ENCODE peak calls at places on chromosomes 2 and 18, in five cellular contexts. S, W, J, P and M are unnamed samples.

GRCh38 chr18:35038881-35039491 is 2.2 kb upstream of the MAPRE2 start:
- DNase-seq in S (no peak), W (no peak), J (no peak), P (no peak), M (no peak)

GRCh38 chr18:68244786-68245185 is 470.1 kb downstream of the TMX3 start:
- DNase-seq in S (no peak), W (no peak), J (no peak), P (no peak), M (no peak)

GRCh38 chr2:239946570-239947311 is 78.4 kb downstream of the NDUFA10 start:
- DNase-seq in S (no peak), W (no peak), J (no peak), P (peak; percentile 37), M (no peak)

GRCh38 chr2:119208791-119209203 is 14.8 kb upstream of the STEAP3 start:
- DNase-seq in S (no peak), W (no peak), J (no peak), P (no peak), M (no peak)

GRCh38 chr2:7899241-7899640 is 782.6 kb upstream of the ID2 start:
- DNase-seq in S (no peak), W (no peak), J (no peak), P (no peak), M (no peak)

GRCh38 chr2:239675856-239676715 is 275.3 kb upstream of the HDAC4 start:
- DNase-seq in S (peak; percentile 36), W (no peak), J (no peak), P (peak; percentile 48), M (no peak)

GRCh38 chr2:241180495-241180894 is 8.0 kb upstream of the ANO7 start:
- DNase-seq in S (no peak), W (no peak), J (no peak), P (no peak), M (no peak)

GRCh38 chr18:47594063-47594462 is 336.4 kb downstream of the SMAD2 start:
- DNase-seq in S (no peak), W (no peak), J (no peak), P (no peak), M (no peak)

GRCh38 chr2:187580462-187581124 is 26.4 kb upstream of the TFPI start:
- DNase-seq in S (no peak), W (no peak), J (no peak), P (no peak), M (peak; percentile 66)

GRCh38 chr2:25386662-25387478 is 45.1 kb upstream of the DNMT3A start:
- DNase-seq in S (no peak), W (no peak), J (no peak), P (no peak), M (no peak)

GRCh38 chr2:178333851-178334250 is 117.1 kb downstream of the PRKRA start:
- DNase-seq in S (no peak), W (no peak), J (no peak), P (no peak), M (no peak)

GRCh38 chr2:33093293-33093692 is 146.5 kb downstream of the LTBP1 start:
- DNase-seq in S (no peak), W (no peak), J (no peak), P (no peak), M (no peak)

GRCh38 chr2:68317971-68318685 is 1.6 kb downstream of the CNRIP1 start:
- DNase-seq in S (no peak), W (no peak), J (no peak), P (no peak), M (no peak)

GRCh38 chr2:155368934-155369333 is 670.4 kb downstream of the KCNJ3 start:
- DNase-seq in S (no peak), W (no peak), J (no peak), P (no peak), M (peak; percentile 39)

GRCh38 chr2:68993660-68994059 is 19.2 kb downstream of the GKN1 start:
- DNase-seq in S (no peak), W (no peak), J (no peak), P (no peak), M (no peak)

GRCh38 chr2:231189571-231190495 is 8.6 kb upstream of the ARMC9 start:
- DNase-seq in S (peak; percentile 80), W (no peak), J (no peak), P (no peak), M (no peak)

GRCh38 chr2:229780856-229781773 is 66.8 kb upstream of the DNER start:
- DNase-seq in S (no peak), W (no peak), J (peak; percentile 27), P (no peak), M (peak; percentile 40)

GRCh38 chr2:102194609-102195268 is 7.9 kb downstream of the IL1RL2 start:
- DNase-seq in S (no peak), W (no peak), J (no peak), P (no peak), M (no peak)

GRCh38 chr2:1627628-1628371 is 116.5 kb downstream of the PXDN start:
- DNase-seq in S (no peak), W (no peak), J (no peak), P (no peak), M (no peak)

GRCh38 chr18:64171576-64171975 is 22.7 kb upstream of the LINC00305 start:
- DNase-seq in S (no peak), W (no peak), J (no peak), P (no peak), M (no peak)

GRCh38 chr2:68730828-68731227 is 3.8 kb upstream of the ARHGAP25 start:
- DNase-seq in S (peak; percentile 34), W (no peak), J (no peak), P (no peak), M (no peak)

GRCh38 chr2:120398051-120398960 is 52.4 kb downstream of the INHBB start:
- DNase-seq in S (no peak), W (no peak), J (no peak), P (peak; percentile 49), M (no peak)

GRCh38 chr2:34316788-34317187 is 717.7 kb upstream of the FAM98A start:
- DNase-seq in S (no peak), W (no peak), J (no peak), P (no peak), M (no peak)

GRCh38 chr2:162153608-162154224 is 1.7 kb upstream of the GCG start:
- DNase-seq in S (no peak), W (peak; percentile 31), J (peak; percentile 38), P (no peak), M (peak; percentile 65)

GRCh38 chr2:74201596-74201995 is 3.2 kb downstream of the MTHFD2 start:
- DNase-seq in S (no peak), W (no peak), J (no peak), P (no peak), M (no peak)

GRCh38 chr2:11155326-11156059 is at the start of gene SLC66A3:
- DNase-seq in S (no peak), W (no peak), J (peak; percentile 85), P (peak; percentile 96), M (peak; percentile 88)

GRCh38 chr2:128986026-128986720 is 667.5 kb upstream of the HS6ST1 start:
- DNase-seq in S (no peak), W (no peak), J (no peak), P (peak; percentile 68), M (no peak)

GRCh38 chr2:35591886-35592285 is 763.7 kb upstream of the CRIM1 start:
- DNase-seq in S (no peak), W (no peak), J (no peak), P (no peak), M (no peak)

GRCh38 chr18:55833543-55833942 is 245.6 kb upstream of the TCF4 start:
- DNase-seq in S (no peak), W (no peak), J (no peak), P (no peak), M (no peak)

GRCh38 chr2:157725856-157726255 is 97.2 kb upstream of the ACVR1C start:
- DNase-seq in S (no peak), W (no peak), J (no peak), P (no peak), M (no peak)

GRCh38 chr2:183984871-183985270 is 613.5 kb upstream of the ZNF804A start:
- DNase-seq in S (no peak), W (no peak), J (no peak), P (no peak), M (no peak)

GRCh38 chr2:152396051-152396511 is 61.1 kb downstream of the FMNL2 start:
- DNase-seq in S (no peak), W (no peak), J (no peak), P (no peak), M (no peak)

GRCh38 chr2:178629463-178629862 is 149.2 kb downstream of the PLEKHA3 start:
- DNase-seq in S (peak; percentile 58), W (no peak), J (no peak), P (no peak), M (no peak)

DNA sequence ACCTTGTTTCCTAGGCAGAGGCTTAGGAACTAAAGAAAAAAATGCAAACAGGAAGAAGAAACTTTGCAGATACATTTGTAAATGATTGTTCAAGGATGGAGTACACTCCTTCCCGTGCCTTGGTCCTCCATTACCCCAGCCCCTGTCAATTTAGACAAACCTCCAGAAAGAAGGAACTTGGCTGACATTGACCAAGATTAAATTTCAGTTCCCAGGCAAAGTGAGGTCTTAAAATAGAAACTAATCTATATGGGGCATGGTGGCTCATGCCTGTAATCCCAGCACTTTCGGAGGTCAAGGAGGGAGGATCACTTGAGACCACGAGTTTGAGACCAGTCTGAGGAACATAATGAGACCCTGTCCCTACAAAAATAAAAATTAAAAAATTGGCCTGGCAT is 180.0 kb upstream of the FN1 start:
- DNase-seq in S (no peak), W (no peak), J (no peak), P (no peak), M (no peak)
- H3K4me1 ChIP-seq in S (no peaks in the 10 kb centered on the region), W (no peaks in the 10 kb centered on the region), J (no peaks in the 10 kb centered on the region), P (no peaks in the 10 kb centered on the region), M (no peaks in the 10 kb centered on the region)

DNA sequence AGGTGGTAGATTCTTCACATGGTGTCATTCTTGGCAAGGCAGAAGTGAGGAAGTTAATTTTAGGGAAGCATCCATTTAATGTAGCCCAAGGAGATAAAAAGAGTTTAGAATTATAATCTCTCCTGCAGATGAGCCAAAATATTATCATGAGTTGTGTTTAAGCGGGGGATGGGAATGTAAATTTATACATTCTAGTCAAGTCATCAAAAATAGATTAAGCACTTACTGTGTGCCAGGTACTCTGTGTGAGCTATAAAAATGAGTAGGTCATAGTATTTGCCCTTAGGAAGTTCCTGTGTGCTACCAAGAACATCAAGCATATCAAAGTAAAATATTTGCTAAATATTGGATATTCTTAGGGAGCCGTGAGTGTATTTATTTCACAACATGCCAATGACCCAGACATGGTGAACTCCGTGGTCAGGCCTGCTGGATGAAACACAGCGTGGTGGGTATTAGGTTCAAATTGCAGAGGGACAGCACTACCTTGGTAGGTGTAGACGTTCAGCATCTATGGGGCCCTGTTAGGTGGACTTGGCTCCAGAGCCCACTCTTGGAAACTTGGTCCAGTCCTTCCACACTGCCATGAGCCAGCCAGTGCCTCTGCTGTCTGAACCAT is 37.4 kb downstream of the MEIS1 start:
- DNase-seq in S (no peak), W (no peak), J (no peak), P (no peak), M (no peak)
- H3K4me1 ChIP-seq in S (no peaks in the 10 kb centered on the region), W (no peaks in the 10 kb centered on the region), J (no peaks in the 10 kb centered on the region), P (peaks cover 52% of the 10 kb centered on the region), M (no peaks in the 10 kb centered on the region)

GRCh38 chr2:37654419-37654818 is 17.0 kb downstream of the CDC42EP3 start:
- DNase-seq in S (no peak), W (no peak), J (no peak), P (no peak), M (no peak)
- H3K4me1 ChIP-seq in S (no peaks in the 10 kb centered on the region), W (peaks cover 88% of the 10 kb centered on the region), J (peaks cover 73% of the 10 kb centered on the region), P (peaks cover 4% of the 10 kb centered on the region), M (peaks cover 71% of the 10 kb centered on the region)

DNA sequence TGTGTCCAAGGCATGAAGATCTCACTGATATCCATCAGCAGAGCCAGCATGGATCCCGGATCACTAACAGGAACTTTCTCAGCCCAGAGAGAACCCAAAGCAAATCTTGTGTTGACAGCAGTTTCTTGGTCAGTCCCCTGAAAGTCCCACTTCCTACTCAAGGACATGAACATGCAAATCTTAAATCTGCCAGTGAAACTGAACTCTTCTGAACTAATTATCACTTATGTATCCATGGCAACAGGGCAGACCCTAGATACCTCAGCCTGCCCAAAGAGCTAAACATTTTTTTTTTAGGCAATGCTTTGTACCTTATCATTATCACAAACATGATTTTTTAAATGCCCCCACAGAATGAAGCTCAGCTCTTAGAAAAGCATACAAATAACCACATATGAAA is 127.8 kb upstream of the DDX18 start:
- DNase-seq in S (no peak), W (no peak), J (no peak), P (no peak), M (peak; percentile 73)
- H3K4me1 ChIP-seq in S (no peaks in the 10 kb centered on the region), W (no peaks in the 10 kb centered on the region), J (no peaks in the 10 kb centered on the region), P (no peaks in the 10 kb centered on the region), M (no peaks in the 10 kb centered on the region)